ENCODE peak calls at places on chromosomes 5 and 9, in five cellular contexts. H, V, D, U and P are unnamed samples.

GRCh38 chr9:109167716-109168115 is 667 bp upstream of the FRRS1L start:
- DNase-seq in V (no peak), D (no peak), H (no peak), U (no peak), P (no peak)

GRCh38 chr5:149452007-149452664 is 73.0 kb upstream of the IL17B start:
- DNase-seq in H (peak), D (no peak), V (no peak), U (no peak), P (peak)

GRCh38 chr5:148807845-148808244 is 18.6 kb upstream of the ADRB2 start:
- DNase-seq in U (no peak), V (no peak), H (no peak), D (no peak), P (peak)

GRCh38 chr5:33180900-33181299 is 259.9 kb upstream of the TARS1 start:
- DNase-seq in U (no peak), H (peak), D (no peak), V (no peak), P (peak)

GRCh38 chr9:129889461-129889935 is 54.2 kb downstream of the USP20 start:
- DNase-seq in U (no peak), H (no peak), V (no peak), D (no peak), P (no peak)

GRCh38 chr9:6944093-6944551 is 186.3 kb downstream of the KDM4C start:
- DNase-seq in H (peak), U (no peak), D (no peak), V (no peak), P (peak)

GRCh38 chr5:91206103-91206502 is 177.0 kb downstream of the ARRDC3 start:
- DNase-seq in H (no peak), U (no peak), D (no peak), V (no peak), P (no peak)

GRCh38 chr9:88651682-88652633 is 117.0 kb downstream of the NXNL2 start:
- DNase-seq in H (peak), U (peak), V (no peak), D (no peak), P (peak)

GRCh38 chr9:68704804-68705635 is at the start of gene PIP5K1B:
- DNase-seq in D (no peak), V (peak), U (peak), H (peak), P (peak)

GRCh38 chr9:97527626-97528528 is 26.4 kb downstream of the TMOD1 start:
- DNase-seq in U (no peak), D (no peak), H (no peak), V (no peak), P (no peak)

GRCh38 chr5:73997936-73998335 is 371.9 kb downstream of the ARHGEF28 start:
- DNase-seq in U (no peak), H (no peak), V (no peak), D (no peak), P (peak)

GRCh38 chr5:144468542-144468941 is 297.9 kb downstream of the KCTD16 start:
- DNase-seq in U (no peak), H (no peak), D (no peak), V (no peak), P (peak)

GRCh38 chr9:91972076-91972626 is 22.1 kb upstream of the ROR2 start:
- DNase-seq in V (no peak), H (no peak), D (no peak), U (no peak), P (no peak)

GRCh38 chr5:113367586-113367985 is 67.2 kb downstream of the TSSK1B start:
- DNase-seq in V (no peak), U (no peak), D (no peak), H (no peak), P (no peak)

GRCh38 chr9:98615633-98616032 is 93.1 kb downstream of the GABBR2 start:
- DNase-seq in H (no peak), V (no peak), D (no peak), U (no peak), P (no peak)

GRCh38 chr9:26888271-26888670 is 4.3 kb downstream of the CAAP1 start:
- DNase-seq in V (no peak), H (no peak), U (no peak), D (no peak), P (no peak)

GRCh38 chr5:92265804-92266203 is 882.7 kb upstream of the ARRDC3 start:
- DNase-seq in H (no peak), V (no peak), D (no peak), U (no peak), P (no peak)

GRCh38 chr9:97703437-97704326 is 6.5 kb upstream of the XPA start:
- DNase-seq in U (no peak), D (no peak), H (peak), V (no peak), P (peak)

GRCh38 chr9:33506626-33507370 is 17.3 kb upstream of the ANKRD18B start:
- DNase-seq in U (no peak), V (no peak), H (peak), D (no peak), P (peak)

GRCh38 chr5:159217236-159217635 is 7.9 kb upstream of the RNF145 start:
- DNase-seq in U (no peak), V (no peak), H (no peak), D (no peak), P (no peak)

GRCh38 chr9:77764894-77765780 is 117.0 kb upstream of the GNA14 start:
- DNase-seq in H (peak), D (no peak), U (no peak), V (no peak), P (peak)

GRCh38 chr5:3392306-3392939 is 203.2 kb upstream of the IRX1 start:
- DNase-seq in U (no peak), D (no peak), V (no peak), H (no peak), P (no peak)

GRCh38 chr5:31029925-31030324 is 163.6 kb upstream of the CDH6 start:
- DNase-seq in U (no peak), D (no peak), V (no peak), H (no peak), P (no peak)

GRCh38 chr5:134113908-134114875 is at the start of gene TCF7:
- DNase-seq in D (peak), U (peak), V (peak), H (peak), P (peak)

GRCh38 chr5:132499440-132500243 is 9.1 kb upstream of the IRF1 start:
- DNase-seq in U (peak), D (no peak), H (no peak), V (no peak), P (no peak)

GRCh38 chr9:88322906-88323566 is 65.2 kb upstream of the SPIN1 start:
- DNase-seq in U (no peak), H (no peak), D (no peak), V (peak), P (peak)

GRCh38 chr5:626850-627249 is 14.7 kb downstream of the CEP72 start:
- DNase-seq in H (peak), U (no peak), D (no peak), V (no peak), P (no peak)

GRCh38 chr9:124251605-124252366 is 6.0 kb upstream of the NEK6 start:
- DNase-seq in D (no peak), U (no peak), H (peak), V (no peak), P (peak)

GRCh38 chr5:175892401-175892800 is 21.0 kb downstream of the CPLX2 start:
- DNase-seq in V (no peak), D (no peak), U (no peak), H (no peak), P (no peak)

GRCh38 chr9:69412741-69413150 is 87.7 kb downstream of the ENTREP1 start:
- DNase-seq in D (peak), V (no peak), H (peak), U (peak), P (peak)

GRCh38 chr5:44365351-44365750 is 23.9 kb downstream of the FGF10 start:
- DNase-seq in V (no peak), H (peak), D (no peak), U (no peak), P (peak)

GRCh38 chr5:58019614-58020013 is 440.3 kb downstream of the PLK2 start:
- DNase-seq in U (peak), V (no peak), H (peak), D (no peak), P (no peak)

GRCh38 chr5:75081510-75081909 is 29.2 kb upstream of the GCNT4 start:
- DNase-seq in D (no peak), V (no peak), U (no peak), H (no peak), P (no peak)

GRCh38 chr5:29389993-29390392 is 1803.5 kb upstream of the CDH6 start:
- DNase-seq in U (no peak), H (no peak), D (no peak), V (no peak), P (no peak)

GRCh38 chr9:85743290-85744128 is 1.8 kb upstream of the AGTPBP1 start:
- DNase-seq in D (no peak), H (peak), U (peak), V (no peak), P (peak)

GRCh38 chr9:137482094-137482781 is 23.1 kb upstream of the NSMF start:
- DNase-seq in V (no peak), U (no peak), H (peak), D (no peak), P (peak)

GRCh38 chr9:69200071-69200470 is 26.0 kb downstream of the TJP2 start:
- DNase-seq in V (no peak), U (no peak), H (peak), D (no peak), P (peak)

GRCh38 chr9:116546711-116547581 is 140.2 kb upstream of the TRIM32 start:
- DNase-seq in V (no peak), H (peak), U (no peak), D (no peak), P (peak)